ENCODE peak calls at places on chromosomes 2 and 18, in four cellular contexts. One of them, this sample, is unnamed.

GRCh38 chr2:239685556-239685955 is 284.7 kb upstream of the HDAC4 start:
- DNase-seq in right lobe of liver: no peak
- DNase-seq in psoas muscle: no peak
- DNase-seq in adrenal gland: no peak
- DNase-seq in this sample: no peak

GRCh38 chr18:9648431-9649163 is 34.2 kb upstream of the PPP4R1 start:
- DNase-seq in psoas muscle: no peak
- DNase-seq in adrenal gland: no peak
- DNase-seq in right lobe of liver: no peak
- DNase-seq in this sample: no peak

GRCh38 chr2:69939722-69940121 is 21.7 kb downstream of the ASPRV1 start:
- DNase-seq in adrenal gland: no peak
- DNase-seq in psoas muscle: no peak
- DNase-seq in right lobe of liver: no peak
- DNase-seq in this sample: no peak

GRCh38 chr2:159201321-159202063 is 85.0 kb downstream of the WDSUB1 start:
- DNase-seq in adrenal gland: no peak
- DNase-seq in psoas muscle: no peak
- DNase-seq in right lobe of liver: no peak
- DNase-seq in this sample: no peak

GRCh38 chr2:14180333-14180732 is 452.2 kb upstream of the LRATD1 start:
- DNase-seq in right lobe of liver: no peak
- DNase-seq in psoas muscle: no peak
- DNase-seq in adrenal gland: no peak
- DNase-seq in this sample: no peak

GRCh38 chr18:44774191-44774590 is 93.5 kb downstream of the SETBP1 start:
- DNase-seq in psoas muscle: no peak
- DNase-seq in right lobe of liver: no peak
- DNase-seq in adrenal gland: no peak
- DNase-seq in this sample: no peak

GRCh38 chr2:69211111-69211510 is 175.9 kb downstream of the GFPT1 start:
- DNase-seq in adrenal gland: no peak
- DNase-seq in right lobe of liver: no peak
- DNase-seq in psoas muscle: no peak
- DNase-seq in this sample: no peak

GRCh38 chr2:238940806-238941205 is 92.9 kb downstream of the TWIST2 start:
- DNase-seq in right lobe of liver: peak; percentile 45
- DNase-seq in psoas muscle: no peak
- DNase-seq in adrenal gland: no peak
- DNase-seq in this sample: no peak

GRCh38 chr18:26159353-26159752 is 25.7 kb downstream of the PSMA8 start:
- DNase-seq in psoas muscle: no peak
- DNase-seq in right lobe of liver: no peak
- DNase-seq in adrenal gland: no peak
- DNase-seq in this sample: no peak

GRCh38 chr2:20630967-20631366 is 19.9 kb downstream of the HS1BP3 start:
- DNase-seq in adrenal gland: no peak
- DNase-seq in right lobe of liver: peak; percentile 15
- DNase-seq in psoas muscle: peak; percentile 23
- DNase-seq in this sample: peak; percentile 18

GRCh38 chr2:1676091-1676912 is 68.0 kb downstream of the PXDN start:
- DNase-seq in psoas muscle: no peak
- DNase-seq in right lobe of liver: no peak
- DNase-seq in adrenal gland: no peak
- DNase-seq in this sample: no peak

GRCh38 chr2:23784971-23785370 is 142.0 kb downstream of the ATAD2B start:
- DNase-seq in right lobe of liver: no peak
- DNase-seq in psoas muscle: no peak
- DNase-seq in adrenal gland: no peak
- DNase-seq in this sample: no peak

GRCh38 chr2:119234021-119235019 is 10.7 kb downstream of the STEAP3 start:
- DNase-seq in psoas muscle: no peak
- DNase-seq in adrenal gland: no peak
- DNase-seq in right lobe of liver: no peak
- DNase-seq in this sample: no peak

GRCh38 chr18:48875942-48876511 is 74.7 kb downstream of the SMAD7 start:
- DNase-seq in adrenal gland: no peak
- DNase-seq in psoas muscle: no peak
- DNase-seq in right lobe of liver: peak; percentile 28
- DNase-seq in this sample: peak; percentile 26

GRCh38 chr2:144126302-144126701 is 393.6 kb downstream of the ZEB2 start:
- DNase-seq in adrenal gland: no peak
- DNase-seq in psoas muscle: no peak
- DNase-seq in right lobe of liver: no peak
- DNase-seq in this sample: no peak

GRCh38 chr2:23497063-23497462 is 112.1 kb downstream of the KLHL29 start:
- DNase-seq in right lobe of liver: peak; percentile 22
- DNase-seq in adrenal gland: peak; percentile 27
- DNase-seq in psoas muscle: peak; percentile 32
- DNase-seq in this sample: no peak

GRCh38 chr2:164542584-164543021 is 78.7 kb downstream of the GRB14 start:
- DNase-seq in psoas muscle: no peak
- DNase-seq in right lobe of liver: no peak
- DNase-seq in adrenal gland: no peak
- DNase-seq in this sample: no peak

GRCh38 chr2:153232474-153232873 is 246.1 kb downstream of the RPRM start:
- DNase-seq in adrenal gland: no peak
- DNase-seq in psoas muscle: no peak
- DNase-seq in right lobe of liver: no peak
- DNase-seq in this sample: no peak

GRCh38 chr2:202400937-202401336 is 24.8 kb downstream of the BMPR2 start:
- DNase-seq in psoas muscle: no peak
- DNase-seq in adrenal gland: no peak
- DNase-seq in right lobe of liver: no peak
- DNase-seq in this sample: no peak

GRCh38 chr2:226862623-226863022 is 26.8 kb downstream of the RHBDD1 start:
- DNase-seq in adrenal gland: no peak
- DNase-seq in psoas muscle: no peak
- DNase-seq in right lobe of liver: no peak
- DNase-seq in this sample: no peak

GRCh38 chr2:30828586-30828985 is 21.3 kb upstream of the CAPN13 start:
- DNase-seq in psoas muscle: no peak
- DNase-seq in right lobe of liver: no peak
- DNase-seq in adrenal gland: no peak
- DNase-seq in this sample: no peak

GRCh38 chr2:207619764-207620203 is 5.4 kb downstream of the METTL21A start:
- DNase-seq in right lobe of liver: no peak
- DNase-seq in adrenal gland: no peak
- DNase-seq in psoas muscle: no peak
- DNase-seq in this sample: no peak

GRCh38 chr2:63888490-63889402 is 47.0 kb downstream of the UGP2 start:
- DNase-seq in right lobe of liver: no peak
- DNase-seq in psoas muscle: peak; percentile 56
- DNase-seq in adrenal gland: peak; percentile 21
- DNase-seq in this sample: no peak

GRCh38 chr18:12234451-12235190 is 19.5 kb upstream of the CIDEA start:
- DNase-seq in psoas muscle: no peak
- DNase-seq in right lobe of liver: no peak
- DNase-seq in adrenal gland: no peak
- DNase-seq in this sample: no peak

GRCh38 chr2:30323499-30323898 is 92.2 kb downstream of the LBH start:
- DNase-seq in right lobe of liver: no peak
- DNase-seq in psoas muscle: no peak
- DNase-seq in adrenal gland: no peak
- DNase-seq in this sample: no peak

GRCh38 chr18:47422524-47422923 is 171.1 kb upstream of the SKOR2 start:
- DNase-seq in adrenal gland: no peak
- DNase-seq in right lobe of liver: no peak
- DNase-seq in psoas muscle: no peak
- DNase-seq in this sample: no peak

GRCh38 chr2:173654896-173655265 is 300.2 kb downstream of the CDCA7 start:
- DNase-seq in psoas muscle: no peak
- DNase-seq in right lobe of liver: no peak
- DNase-seq in adrenal gland: no peak
- DNase-seq in this sample: no peak

GRCh38 chr2:19801367-19802087 is 100.3 kb downstream of the TTC32 start:
- DNase-seq in psoas muscle: peak; percentile 97
- DNase-seq in right lobe of liver: no peak
- DNase-seq in adrenal gland: peak; percentile 97
- DNase-seq in this sample: peak; percentile 82

GRCh38 chr18:29164020-29164706 is 987.2 kb upstream of the CDH2 start:
- DNase-seq in psoas muscle: no peak
- DNase-seq in right lobe of liver: no peak
- DNase-seq in adrenal gland: peak; percentile 8
- DNase-seq in this sample: no peak

GRCh38 chr2:51981813-51982212 is 949.9 kb upstream of the NRXN1 start:
- DNase-seq in psoas muscle: no peak
- DNase-seq in adrenal gland: no peak
- DNase-seq in right lobe of liver: no peak
- DNase-seq in this sample: no peak

GRCh38 chr2:10763461-10763800 is 42.0 kb downstream of the ATP6V1C2 start:
- DNase-seq in adrenal gland: no peak
- DNase-seq in right lobe of liver: peak; percentile 45
- DNase-seq in psoas muscle: no peak
- DNase-seq in this sample: no peak

GRCh38 chr2:99261242-99261641 is 5.8 kb upstream of the LYG2 start:
- DNase-seq in right lobe of liver: no peak
- DNase-seq in psoas muscle: no peak
- DNase-seq in adrenal gland: no peak
- DNase-seq in this sample: no peak

GRCh38 chr2:84653302-84653701 is 137.0 kb downstream of the DNAH6 start:
- DNase-seq in adrenal gland: no peak
- DNase-seq in right lobe of liver: no peak
- DNase-seq in psoas muscle: no peak
- DNase-seq in this sample: no peak

GRCh38 chr2:218224206-218224605 is 7.2 kb downstream of the ARPC2 start:
- DNase-seq in right lobe of liver: no peak
- DNase-seq in adrenal gland: no peak
- DNase-seq in psoas muscle: no peak
- DNase-seq in this sample: no peak

GRCh38 chr2:218228366-218229092 is 11.5 kb downstream of the ARPC2 start:
- DNase-seq in adrenal gland: no peak
- DNase-seq in right lobe of liver: no peak
- DNase-seq in psoas muscle: no peak
- DNase-seq in this sample: no peak

GRCh38 chr2:218229851-218230250 is 12.9 kb downstream of the ARPC2 start:
- DNase-seq in right lobe of liver: no peak
- DNase-seq in adrenal gland: no peak
- DNase-seq in psoas muscle: no peak
- DNase-seq in this sample: no peak

GRCh38 chr2:218229239-218229638 is 12.2 kb downstream of the ARPC2 start:
- DNase-seq in psoas muscle: no peak
- DNase-seq in adrenal gland: no peak
- DNase-seq in right lobe of liver: no peak
- DNase-seq in this sample: no peak

GRCh38 chr2:218226903-218227302 is 9.9 kb downstream of the ARPC2 start:
- DNase-seq in right lobe of liver: no peak
- DNase-seq in psoas muscle: no peak
- DNase-seq in adrenal gland: no peak
- DNase-seq in this sample: no peak
- H3K36me3 ChIP-seq in right lobe of liver: peaks cover 59% of the 10 kb centered on the region
- H3K36me3 ChIP-seq in psoas muscle: peaks cover 23% of the 10 kb centered on the region
- H3K36me3 ChIP-seq in adrenal gland: peaks cover 54% of the 10 kb centered on the region
- H3K36me3 ChIP-seq in this sample: peaks cover 99% of the 10 kb centered on the region

GRCh38 chr2:241272298-241272721 is 43.2 kb downstream of the HDLBP start:
- DNase-seq in adrenal gland: peak; percentile 49
- DNase-seq in psoas muscle: peak; percentile 68
- DNase-seq in right lobe of liver: peak; percentile 66
- DNase-seq in this sample: peak; percentile 46

GRCh38 chr2:241274127-241274526 is 41.3 kb downstream of the HDLBP start:
- DNase-seq in adrenal gland: no peak
- DNase-seq in psoas muscle: no peak
- DNase-seq in right lobe of liver: no peak
- DNase-seq in this sample: no peak

GRCh38 chr2:241271641-241272297 is 43.7 kb downstream of the HDLBP start:
- DNase-seq in psoas muscle: peak; percentile 87
- DNase-seq in right lobe of liver: peak; percentile 94
- DNase-seq in adrenal gland: peak; percentile 93
- DNase-seq in this sample: peak; percentile 86

GRCh38 chr2:241272722-241273551 is 42.5 kb downstream of the HDLBP start:
- DNase-seq in adrenal gland: peak; percentile 67
- DNase-seq in right lobe of liver: peak; percentile 80
- DNase-seq in psoas muscle: peak; percentile 80
- DNase-seq in this sample: peak; percentile 84

GRCh38 chr2:241273552-241273988 is 41.9 kb downstream of the HDLBP start:
- DNase-seq in right lobe of liver: no peak
- DNase-seq in psoas muscle: no peak
- DNase-seq in adrenal gland: no peak
- DNase-seq in this sample: no peak
- TF ChIP-seq CTCF in right lobe of liver: no peak
- TF ChIP-seq CTCF in psoas muscle: no peak
- TF ChIP-seq CTCF in adrenal gland: no peak
- TF ChIP-seq CTCF in this sample: no peak

GRCh38 chr2:25948437-25948836 is 33.9 kb downstream of the KIF3C start:
- DNase-seq in adrenal gland: no peak
- DNase-seq in psoas muscle: no peak
- DNase-seq in right lobe of liver: no peak
- DNase-seq in this sample: no peak
- H3K4me3 ChIP-seq in adrenal gland: no peak overlapping the region
- H3K4me3 ChIP-seq in psoas muscle: no peak overlapping the region
- H3K4me3 ChIP-seq in right lobe of liver: no peak overlapping the region
- H3K4me3 ChIP-seq in this sample: no peak overlapping the region

GRCh38 chr2:43509886-43510285 is 86.0 kb downstream of the THADA start:
- DNase-seq in right lobe of liver: no peak
- DNase-seq in adrenal gland: no peak
- DNase-seq in psoas muscle: no peak
- DNase-seq in this sample: no peak
- H3K36me3 ChIP-seq in right lobe of liver: peaks cover 5% of the 10 kb centered on the region
- H3K36me3 ChIP-seq in adrenal gland: no peaks in the 10 kb centered on the region
- H3K36me3 ChIP-seq in psoas muscle: peaks cover 2% of the 10 kb centered on the region
- H3K36me3 ChIP-seq in this sample: peaks cover 19% of the 10 kb centered on the region

DNA sequence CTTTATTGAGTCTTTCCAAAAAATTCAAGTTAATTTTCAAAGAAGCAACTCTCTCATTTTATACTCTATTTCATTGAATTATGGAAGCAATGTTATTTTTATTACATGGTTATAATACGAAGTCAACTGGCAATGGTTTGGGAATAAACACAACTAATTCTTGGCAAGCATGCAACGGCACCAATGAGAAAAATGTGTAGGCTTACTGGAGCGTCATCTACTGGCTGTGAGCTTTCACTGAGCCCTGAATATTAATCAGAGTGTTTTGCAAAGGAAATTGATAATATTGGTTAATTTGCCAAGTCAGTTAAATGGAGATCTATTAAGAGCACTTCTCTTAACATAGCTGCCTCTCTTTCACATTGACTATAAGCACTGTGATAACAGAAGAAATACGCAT is 163.9 kb downstream of the IKZF2 start:
- DNase-seq in right lobe of liver: no peak
- DNase-seq in psoas muscle: no peak
- DNase-seq in adrenal gland: no peak
- DNase-seq in this sample: no peak
- TF ChIP-seq CTCF in right lobe of liver: no peak
- TF ChIP-seq CTCF in psoas muscle: no peak
- TF ChIP-seq CTCF in adrenal gland: no peak
- TF ChIP-seq CTCF in this sample: no peak